ENCODE peak calls at places on chromosomes 7 and 10, in four cellular contexts. One of them, this sample, is unnamed.

GRCh38 chr10:97464226-97464625 is 18.3 kb downstream of the ZDHHC16 start:
- DNase-seq in H1: no peak
- DNase-seq in HepG2: no peak
- DNase-seq in K562: no peak
- DNase-seq in this sample: no peak

GRCh38 chr7:17071866-17072265 is 190.1 kb upstream of the AGR3 start:
- DNase-seq in H1: no peak
- DNase-seq in HepG2: no peak
- DNase-seq in K562: no peak
- DNase-seq in this sample: no peak

GRCh38 chr7:22348379-22348778 is 8.6 kb downstream of the RAPGEF5 start:
- DNase-seq in H1: no peak
- DNase-seq in HepG2: no peak
- DNase-seq in K562: peak
- DNase-seq in this sample: no peak

GRCh38 chr7:121994625-121995410 is 121.9 kb downstream of the PTPRZ1 start:
- DNase-seq in H1: peak
- DNase-seq in HepG2: peak
- DNase-seq in K562: peak
- DNase-seq in this sample: peak

GRCh38 chr10:74888947-74889661 is 62.7 kb downstream of the KAT6B start:
- DNase-seq in H1: no peak
- DNase-seq in HepG2: peak
- DNase-seq in K562: no peak
- DNase-seq in this sample: peak

GRCh38 chr10:21518629-21519321 is 6.7 kb downstream of the SKIDA1 start:
- DNase-seq in H1: no peak
- DNase-seq in HepG2: no peak
- DNase-seq in K562: no peak
- DNase-seq in this sample: no peak

GRCh38 chr10:6748981-6749630 is 169.0 kb upstream of the PRKCQ start:
- DNase-seq in H1: no peak
- DNase-seq in HepG2: no peak
- DNase-seq in K562: no peak
- DNase-seq in this sample: peak

GRCh38 chr7:158283016-158283974 is 304.3 kb downstream of the PTPRN2 start:
- DNase-seq in H1: no peak
- DNase-seq in HepG2: no peak
- DNase-seq in K562: no peak
- DNase-seq in this sample: no peak

GRCh38 chr10:17782921-17783665 is 26.1 kb upstream of the MRC1 start:
- DNase-seq in H1: no peak
- DNase-seq in HepG2: no peak
- DNase-seq in K562: no peak
- DNase-seq in this sample: no peak

GRCh38 chr7:152761116-152761748 is 1.7 kb downstream of the ACTR3B start:
- DNase-seq in H1: no peak
- DNase-seq in HepG2: no peak
- DNase-seq in K562: no peak
- DNase-seq in this sample: no peak

GRCh38 chr10:31864834-31865518 is 63.7 kb downstream of the ARHGAP12 start:
- DNase-seq in H1: peak
- DNase-seq in HepG2: peak
- DNase-seq in K562: no peak
- DNase-seq in this sample: no peak

GRCh38 chr7:38592737-38593136 is 38.4 kb downstream of the AMPH start:
- DNase-seq in H1: no peak
- DNase-seq in HepG2: no peak
- DNase-seq in K562: no peak
- DNase-seq in this sample: no peak

GRCh38 chr7:38600746-38601145 is 30.4 kb downstream of the AMPH start:
- DNase-seq in H1: no peak
- DNase-seq in HepG2: no peak
- DNase-seq in K562: no peak
- DNase-seq in this sample: no peak

GRCh38 chr7:38594931-38595330 is 36.2 kb downstream of the AMPH start:
- DNase-seq in H1: no peak
- DNase-seq in HepG2: no peak
- DNase-seq in K562: no peak
- DNase-seq in this sample: no peak
- TF ChIP-seq FOSL1 in H1: no peak
- TF ChIP-seq FOSL1 in HepG2: no peak
- TF ChIP-seq FOSL1 in K562: no peak
- TF ChIP-seq FOSL1 in this sample: no peak

GRCh38 chr7:47638679-47639306 is 56.9 kb upstream of the TNS3 start:
- DNase-seq in H1: no peak
- DNase-seq in HepG2: peak
- DNase-seq in K562: no peak
- DNase-seq in this sample: no peak
- TF ChIP-seq FOSL1 in H1: no peak
- TF ChIP-seq FOSL1 in HepG2: no peak
- TF ChIP-seq FOSL1 in K562: no peak
- TF ChIP-seq FOSL1 in this sample: no peak

DNA sequence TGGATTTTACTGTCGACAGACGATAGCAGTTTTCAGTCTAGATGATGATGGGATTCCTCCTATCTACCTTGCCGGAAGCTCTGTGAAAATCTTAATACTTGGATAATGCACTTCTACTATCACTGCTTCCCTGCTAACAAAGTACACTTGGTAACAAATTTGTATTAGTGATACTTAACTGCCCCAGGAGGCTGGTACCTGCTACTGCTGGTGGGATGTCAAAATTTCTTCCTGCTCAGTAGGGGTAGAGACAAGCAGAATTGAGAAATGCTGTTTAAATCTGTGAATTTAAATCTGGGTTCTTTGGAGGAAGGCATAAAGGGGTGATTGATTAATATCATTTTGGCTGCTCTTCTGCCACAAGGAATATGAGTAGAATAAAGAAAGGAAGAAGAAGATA is 99.8 kb upstream of the STRIP2 start:
- DNase-seq in H1: no peak
- DNase-seq in HepG2: no peak
- DNase-seq in K562: no peak
- DNase-seq in this sample: no peak
- TF ChIP-seq FOSL1 in H1: no peak
- TF ChIP-seq FOSL1 in HepG2: no peak
- TF ChIP-seq FOSL1 in K562: no peak
- TF ChIP-seq FOSL1 in this sample: no peak

GRCh38 chr10:131777921-131778320 is 122.9 kb upstream of the PPP2R2D start:
- DNase-seq in H1: no peak
- DNase-seq in HepG2: no peak
- DNase-seq in K562: no peak
- DNase-seq in this sample: no peak

GRCh38 chr10:131775833-131776232 is 125.0 kb upstream of the PPP2R2D start:
- DNase-seq in H1: no peak
- DNase-seq in HepG2: no peak
- DNase-seq in K562: no peak
- DNase-seq in this sample: no peak

GRCh38 chr10:131778385-131778784 is 122.4 kb upstream of the PPP2R2D start:
- DNase-seq in H1: no peak
- DNase-seq in HepG2: no peak
- DNase-seq in K562: no peak
- DNase-seq in this sample: no peak

GRCh38 chr10:131776496-131776895 is 124.3 kb upstream of the PPP2R2D start:
- DNase-seq in H1: no peak
- DNase-seq in HepG2: no peak
- DNase-seq in K562: no peak
- DNase-seq in this sample: no peak

DNA sequence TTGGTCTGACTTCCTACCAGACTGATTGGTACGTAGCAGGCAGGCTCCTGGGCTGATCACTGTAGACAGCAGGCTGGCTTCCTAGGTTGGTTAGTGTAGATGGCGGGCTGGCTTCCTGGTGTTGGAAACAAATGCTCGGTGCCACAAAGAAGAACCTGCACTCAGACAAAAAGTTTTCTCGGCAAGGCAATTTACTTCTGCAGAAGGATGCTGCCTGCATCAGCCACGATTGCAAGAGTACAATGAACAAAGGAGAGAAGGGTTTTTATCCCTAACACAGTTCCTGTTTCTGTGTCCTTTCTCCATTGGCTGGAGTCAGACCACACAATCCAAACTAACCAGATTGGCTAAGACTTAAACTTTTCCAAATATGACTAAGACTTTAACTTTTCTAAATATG is 123.6 kb upstream of the PPP2R2D start:
- DNase-seq in H1: no peak
- DNase-seq in HepG2: no peak
- DNase-seq in K562: no peak
- DNase-seq in this sample: no peak
- TF ChIP-seq FOSL1 in H1: no peak
- TF ChIP-seq FOSL1 in HepG2: no peak
- TF ChIP-seq FOSL1 in K562: no peak
- TF ChIP-seq FOSL1 in this sample: no peak

DNA sequence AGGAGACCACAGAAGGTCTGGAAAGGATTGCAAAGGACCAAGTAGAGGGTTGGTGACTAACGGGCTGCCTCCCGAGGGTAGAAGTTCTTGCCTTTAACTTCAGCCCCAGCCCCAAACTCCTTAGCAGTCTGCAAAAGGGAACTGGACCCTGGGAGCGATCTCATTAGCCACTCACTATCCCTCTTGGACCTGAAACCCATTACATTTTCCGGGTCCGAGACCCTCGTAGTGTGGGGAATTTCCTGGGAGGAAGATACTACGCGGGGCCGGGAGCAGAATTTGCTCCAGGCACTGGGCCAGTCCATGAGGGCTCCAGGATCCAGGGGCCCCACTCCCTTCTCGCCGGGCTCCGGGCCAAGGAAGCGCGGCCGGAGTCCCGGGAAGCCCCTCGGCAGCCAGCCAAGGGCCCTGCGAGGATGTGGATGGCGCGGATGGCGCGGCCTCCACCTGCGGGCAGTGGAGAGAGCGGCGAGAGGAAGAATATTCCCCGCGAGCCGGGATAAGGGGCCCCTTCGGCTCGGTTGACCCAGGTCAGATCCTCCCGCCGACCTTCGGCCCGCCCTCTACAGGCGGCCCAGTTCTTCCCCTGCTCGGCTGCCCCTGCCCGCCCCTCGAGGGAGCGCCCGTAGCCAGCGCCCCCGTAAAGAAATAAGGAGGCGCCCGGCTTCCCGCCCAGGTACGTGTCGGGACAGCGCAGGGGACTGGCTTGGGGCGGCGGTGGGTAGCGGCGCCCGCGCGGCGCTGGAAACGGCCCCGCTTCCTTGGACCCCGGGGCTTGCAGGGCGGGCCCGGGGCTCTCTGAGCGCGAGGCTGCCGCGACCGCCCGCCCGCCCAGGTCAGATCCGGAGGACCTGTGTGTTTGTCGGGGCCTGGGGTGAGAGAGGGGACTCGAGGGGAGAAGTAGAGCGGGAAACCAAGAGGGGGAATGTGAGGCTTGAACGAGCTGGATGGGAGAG is at the start of gene MYO3A:
- DNase-seq in H1: no peak
- DNase-seq in HepG2: no peak
- DNase-seq in K562: no peak
- DNase-seq in this sample: no peak
- TF ChIP-seq FOSL1 in H1: no peak
- TF ChIP-seq FOSL1 in HepG2: no peak
- TF ChIP-seq FOSL1 in K562: no peak
- TF ChIP-seq FOSL1 in this sample: no peak

DNA sequence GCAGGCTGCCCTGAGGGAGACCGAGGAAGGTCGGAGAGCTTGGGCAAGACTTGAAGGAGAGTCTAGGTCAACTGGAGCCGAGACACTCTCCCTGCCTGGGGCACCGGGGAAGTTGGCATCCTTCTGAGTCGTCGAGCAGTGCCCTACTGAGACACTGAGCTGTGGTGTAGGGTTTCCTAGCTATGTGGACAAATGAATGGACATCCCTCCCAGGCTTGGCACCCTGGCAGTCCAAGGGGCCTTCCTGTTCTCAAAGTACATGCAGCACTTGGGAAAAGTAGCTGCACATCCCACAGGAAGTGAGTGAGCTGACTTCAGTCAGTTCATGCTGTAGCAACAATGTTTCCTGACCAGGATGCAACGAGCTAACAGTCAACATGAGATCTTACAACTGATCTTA is 57.2 kb upstream of the INPP5A start:
- DNase-seq in H1: no peak
- DNase-seq in HepG2: no peak
- DNase-seq in K562: no peak
- DNase-seq in this sample: no peak
- TF ChIP-seq FOSL1 in H1: no peak
- TF ChIP-seq FOSL1 in HepG2: no peak
- TF ChIP-seq FOSL1 in K562: no peak
- TF ChIP-seq FOSL1 in this sample: no peak

DNA sequence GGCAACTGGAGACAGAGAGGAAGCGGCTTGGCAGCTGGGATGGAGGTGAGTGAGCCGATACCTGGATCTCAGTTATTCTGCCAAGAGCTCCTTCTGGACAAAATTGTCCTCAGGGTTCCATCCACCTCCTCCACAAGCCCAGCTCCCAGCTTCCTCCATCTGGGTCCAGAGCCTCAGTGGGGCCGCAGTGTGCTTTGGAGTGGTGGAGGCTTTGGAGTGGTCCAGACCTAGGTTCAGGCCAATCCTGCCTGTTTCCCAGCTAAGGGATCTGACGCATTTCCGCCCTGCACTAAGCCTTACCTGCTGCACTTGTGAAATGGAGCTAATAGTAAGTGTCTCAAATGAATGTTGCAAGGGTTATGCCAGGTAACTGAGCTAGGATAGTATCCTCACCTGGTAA is 355.7 kb upstream of the SHH start:
- DNase-seq in H1: no peak
- DNase-seq in HepG2: no peak
- DNase-seq in K562: no peak
- DNase-seq in this sample: no peak
- TF ChIP-seq FOSL1 in H1: no peak
- TF ChIP-seq FOSL1 in HepG2: no peak
- TF ChIP-seq FOSL1 in K562: no peak
- TF ChIP-seq FOSL1 in this sample: no peak

DNA sequence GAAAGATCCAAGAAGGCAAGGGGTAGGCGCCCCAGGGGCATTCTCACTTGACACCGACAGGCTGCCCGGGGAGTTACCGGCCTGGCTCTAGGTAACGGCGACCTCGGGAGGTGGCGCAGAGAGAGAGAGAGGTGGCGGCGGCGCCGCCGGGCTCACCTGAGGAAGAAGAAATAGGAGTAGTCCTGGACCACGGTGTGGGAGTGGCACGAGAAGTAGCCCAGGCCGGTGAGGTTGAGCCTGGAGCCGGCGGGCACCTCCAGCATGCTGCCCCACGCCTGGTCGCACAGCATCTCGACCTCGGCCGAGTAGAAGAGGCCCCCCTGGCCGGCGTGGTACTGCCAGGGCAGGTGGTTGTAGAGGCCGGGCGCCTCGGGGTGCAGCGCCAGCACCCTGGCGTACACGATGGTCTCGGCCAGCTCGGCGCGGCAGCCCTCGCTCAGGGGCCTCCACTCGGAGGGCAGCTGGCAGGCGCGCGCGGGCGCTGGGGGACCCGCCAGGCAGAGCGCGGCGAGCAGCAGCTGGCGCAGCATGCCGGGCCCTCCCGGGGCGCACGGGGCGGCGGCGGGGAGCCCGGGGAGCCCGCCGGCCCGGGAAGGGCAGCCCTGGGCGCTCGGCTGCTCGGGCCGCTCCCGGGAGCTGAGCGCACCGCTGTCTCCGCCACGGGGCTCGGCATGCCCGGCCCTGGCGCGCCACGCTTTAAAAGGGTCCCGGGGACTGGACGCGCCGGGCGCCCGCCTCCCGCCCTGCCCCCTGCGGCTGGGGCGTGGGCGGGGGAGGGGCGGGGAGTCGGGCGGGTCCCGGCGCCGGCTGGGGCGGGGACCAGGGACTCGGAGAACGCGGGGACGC is at the start of gene CCDC3:
- DNase-seq in H1: peak
- DNase-seq in HepG2: no peak
- DNase-seq in K562: peak
- DNase-seq in this sample: no peak
- TF ChIP-seq FOSL1 in H1: no peak
- TF ChIP-seq FOSL1 in HepG2: no peak
- TF ChIP-seq FOSL1 in K562: no peak
- TF ChIP-seq FOSL1 in this sample: no peak